ENCODE peak calls at places on chromosomes 16 and 17, in eight cellular contexts. One of them, this sample, is unnamed.

GRCh38 chr16:14007460-14007859 is 63.7 kb upstream of the MRTFB start:
- DNase-seq in PC-9: no peak
- DNase-seq in fibroblast of lung: peak
- DNase-seq in neural progenitor cell: no peak
- DNase-seq in trophoblast cell: no peak
- DNase-seq in GM23248: peak
- DNase-seq in A549: peak
- DNase-seq in SK-N-SH: no peak
- DNase-seq in this sample: no peak

GRCh38 chr17:19703776-19704371 is 12.5 kb downstream of the SLC47A2 start:
- DNase-seq in fibroblast of lung: no peak
- DNase-seq in neural progenitor cell: peak
- DNase-seq in GM23248: no peak
- DNase-seq in A549: no peak
- DNase-seq in SK-N-SH: peak
- DNase-seq in PC-9: no peak
- DNase-seq in trophoblast cell: no peak
- DNase-seq in this sample: no peak

GRCh38 chr16:603221-603620 is 13.4 kb downstream of the RAB40C start:
- DNase-seq in GM23248: no peak
- DNase-seq in trophoblast cell: no peak
- DNase-seq in fibroblast of lung: no peak
- DNase-seq in A549: no peak
- DNase-seq in PC-9: no peak
- DNase-seq in neural progenitor cell: no peak
- DNase-seq in SK-N-SH: no peak
- DNase-seq in this sample: no peak

GRCh38 chr17:751269-752001 is 629 bp downstream of the GEMIN4 start:
- DNase-seq in PC-9: no peak
- DNase-seq in trophoblast cell: no peak
- DNase-seq in SK-N-SH: peak
- DNase-seq in fibroblast of lung: peak
- DNase-seq in A549: peak
- DNase-seq in GM23248: peak
- DNase-seq in neural progenitor cell: peak
- DNase-seq in this sample: peak

GRCh38 chr17:39270923-39271322 is 45.2 kb upstream of the STAC2 start:
- DNase-seq in fibroblast of lung: peak
- DNase-seq in PC-9: no peak
- DNase-seq in trophoblast cell: peak
- DNase-seq in SK-N-SH: no peak
- DNase-seq in neural progenitor cell: no peak
- DNase-seq in A549: peak
- DNase-seq in GM23248: peak
- DNase-seq in this sample: no peak

GRCh38 chr17:78375401-78376079 is 2.9 kb upstream of the PGS1 start:
- DNase-seq in SK-N-SH: no peak
- DNase-seq in neural progenitor cell: no peak
- DNase-seq in PC-9: peak
- DNase-seq in GM23248: peak
- DNase-seq in A549: peak
- DNase-seq in trophoblast cell: peak
- DNase-seq in fibroblast of lung: peak
- DNase-seq in this sample: no peak

GRCh38 chr16:30698816-30699614 is at the start of gene SRCAP:
- DNase-seq in PC-9: peak
- DNase-seq in fibroblast of lung: peak
- DNase-seq in GM23248: peak
- DNase-seq in SK-N-SH: peak
- DNase-seq in trophoblast cell: peak
- DNase-seq in A549: peak
- DNase-seq in neural progenitor cell: peak
- DNase-seq in this sample: peak

GRCh38 chr17:78898947-78899346 is 4.1 kb downstream of the CEP295NL start:
- DNase-seq in SK-N-SH: no peak
- DNase-seq in PC-9: no peak
- DNase-seq in fibroblast of lung: no peak
- DNase-seq in trophoblast cell: no peak
- DNase-seq in GM23248: no peak
- DNase-seq in neural progenitor cell: no peak
- DNase-seq in A549: no peak
- DNase-seq in this sample: no peak

GRCh38 chr17:1643293-1643998 is 2.1 kb downstream of the SCARF1 start:
- DNase-seq in SK-N-SH: peak
- DNase-seq in PC-9: peak
- DNase-seq in A549: peak
- DNase-seq in fibroblast of lung: no peak
- DNase-seq in neural progenitor cell: peak
- DNase-seq in trophoblast cell: peak
- DNase-seq in GM23248: peak
- DNase-seq in this sample: peak

GRCh38 chr17:59669944-59670343 is 37.3 kb downstream of the PTRH2 start:
- DNase-seq in trophoblast cell: no peak
- DNase-seq in GM23248: no peak
- DNase-seq in PC-9: no peak
- DNase-seq in SK-N-SH: no peak
- DNase-seq in neural progenitor cell: no peak
- DNase-seq in fibroblast of lung: no peak
- DNase-seq in A549: no peak
- DNase-seq in this sample: no peak

GRCh38 chr16:88804173-88804551 is 573 bp downstream of the CDT1 start:
- DNase-seq in fibroblast of lung: no peak
- DNase-seq in neural progenitor cell: no peak
- DNase-seq in trophoblast cell: no peak
- DNase-seq in GM23248: no peak
- DNase-seq in A549: no peak
- DNase-seq in SK-N-SH: peak
- DNase-seq in PC-9: no peak
- DNase-seq in this sample: no peak

GRCh38 chr16:49800876-49801275 is 55.0 kb downstream of the ZNF423 start:
- DNase-seq in GM23248: no peak
- DNase-seq in SK-N-SH: no peak
- DNase-seq in trophoblast cell: no peak
- DNase-seq in fibroblast of lung: no peak
- DNase-seq in PC-9: no peak
- DNase-seq in A549: no peak
- DNase-seq in neural progenitor cell: no peak
- DNase-seq in this sample: no peak

GRCh38 chr16:2357331-2357730 is 16.8 kb upstream of the ABCA3 start:
- DNase-seq in trophoblast cell: no peak
- DNase-seq in SK-N-SH: no peak
- DNase-seq in PC-9: no peak
- DNase-seq in neural progenitor cell: no peak
- DNase-seq in GM23248: no peak
- DNase-seq in A549: no peak
- DNase-seq in fibroblast of lung: no peak
- DNase-seq in this sample: no peak

GRCh38 chr17:75950421-75950820 is 9.6 kb upstream of the FBF1 start:
- DNase-seq in GM23248: no peak
- DNase-seq in fibroblast of lung: no peak
- DNase-seq in trophoblast cell: no peak
- DNase-seq in A549: no peak
- DNase-seq in PC-9: no peak
- DNase-seq in SK-N-SH: no peak
- DNase-seq in neural progenitor cell: no peak
- DNase-seq in this sample: no peak

GRCh38 chr17:54172654-54173316 is 350.1 kb downstream of the KIF2B start:
- DNase-seq in trophoblast cell: peak
- DNase-seq in SK-N-SH: no peak
- DNase-seq in A549: peak
- DNase-seq in PC-9: no peak
- DNase-seq in GM23248: peak
- DNase-seq in fibroblast of lung: peak
- DNase-seq in neural progenitor cell: peak
- DNase-seq in this sample: no peak

GRCh38 chr17:33205552-33205951 is 87.5 kb downstream of the ASIC2 start:
- DNase-seq in GM23248: no peak
- DNase-seq in A549: no peak
- DNase-seq in neural progenitor cell: no peak
- DNase-seq in fibroblast of lung: no peak
- DNase-seq in trophoblast cell: no peak
- DNase-seq in PC-9: no peak
- DNase-seq in SK-N-SH: no peak
- DNase-seq in this sample: no peak

GRCh38 chr17:29193146-29193545 is 12.9 kb upstream of the MYO18A start:
- DNase-seq in neural progenitor cell: no peak
- DNase-seq in GM23248: no peak
- DNase-seq in fibroblast of lung: no peak
- DNase-seq in A549: no peak
- DNase-seq in trophoblast cell: no peak
- DNase-seq in SK-N-SH: no peak
- DNase-seq in PC-9: no peak
- DNase-seq in this sample: no peak
- H3K4me2 ChIP-seq in neural progenitor cell: no peak
- H3K4me2 ChIP-seq in GM23248: no peak
- H3K4me2 ChIP-seq in fibroblast of lung: no peak
- H3K4me2 ChIP-seq in A549: no peak
- H3K4me2 ChIP-seq in trophoblast cell: no peak
- H3K4me2 ChIP-seq in SK-N-SH: no peak
- H3K4me2 ChIP-seq in PC-9: no peak
- H3K4me2 ChIP-seq in this sample: no peak

GRCh38 chr16:22189473-22190168 is 16.5 kb upstream of the EEF2K start:
- DNase-seq in PC-9: no peak
- DNase-seq in GM23248: peak
- DNase-seq in SK-N-SH: peak
- DNase-seq in A549: no peak
- DNase-seq in trophoblast cell: peak
- DNase-seq in fibroblast of lung: peak
- DNase-seq in neural progenitor cell: no peak
- DNase-seq in this sample: no peak
- H3K4me2 ChIP-seq in PC-9: peak
- H3K4me2 ChIP-seq in GM23248: peak
- H3K4me2 ChIP-seq in SK-N-SH: peak
- H3K4me2 ChIP-seq in A549: peak
- H3K4me2 ChIP-seq in trophoblast cell: peak
- H3K4me2 ChIP-seq in fibroblast of lung: peak
- H3K4me2 ChIP-seq in neural progenitor cell: peak
- H3K4me2 ChIP-seq in this sample: peak

GRCh38 chr17:44967026-44967906 is 837 bp downstream of the C1QL1 start:
- DNase-seq in GM23248: no peak
- DNase-seq in A549: no peak
- DNase-seq in trophoblast cell: no peak
- DNase-seq in neural progenitor cell: peak
- DNase-seq in PC-9: no peak
- DNase-seq in SK-N-SH: peak
- DNase-seq in fibroblast of lung: no peak
- DNase-seq in this sample: no peak

GRCh38 chr17:44969144-44969780 is 1.2 kb upstream of the C1QL1 start:
- DNase-seq in neural progenitor cell: peak
- DNase-seq in SK-N-SH: peak
- DNase-seq in fibroblast of lung: no peak
- DNase-seq in GM23248: no peak
- DNase-seq in PC-9: no peak
- DNase-seq in trophoblast cell: no peak
- DNase-seq in A549: no peak
- DNase-seq in this sample: no peak

GRCh38 chr17:44970136-44970737 is 2.1 kb upstream of the C1QL1 start:
- DNase-seq in SK-N-SH: peak
- DNase-seq in fibroblast of lung: no peak
- DNase-seq in A549: no peak
- DNase-seq in PC-9: no peak
- DNase-seq in neural progenitor cell: peak
- DNase-seq in GM23248: peak
- DNase-seq in trophoblast cell: no peak
- DNase-seq in this sample: no peak

GRCh38 chr17:44967907-44968224 is 237 bp downstream of the C1QL1 start:
- DNase-seq in GM23248: no peak
- DNase-seq in trophoblast cell: no peak
- DNase-seq in SK-N-SH: no peak
- DNase-seq in PC-9: no peak
- DNase-seq in fibroblast of lung: no peak
- DNase-seq in neural progenitor cell: no peak
- DNase-seq in A549: no peak
- DNase-seq in this sample: no peak

DNA sequence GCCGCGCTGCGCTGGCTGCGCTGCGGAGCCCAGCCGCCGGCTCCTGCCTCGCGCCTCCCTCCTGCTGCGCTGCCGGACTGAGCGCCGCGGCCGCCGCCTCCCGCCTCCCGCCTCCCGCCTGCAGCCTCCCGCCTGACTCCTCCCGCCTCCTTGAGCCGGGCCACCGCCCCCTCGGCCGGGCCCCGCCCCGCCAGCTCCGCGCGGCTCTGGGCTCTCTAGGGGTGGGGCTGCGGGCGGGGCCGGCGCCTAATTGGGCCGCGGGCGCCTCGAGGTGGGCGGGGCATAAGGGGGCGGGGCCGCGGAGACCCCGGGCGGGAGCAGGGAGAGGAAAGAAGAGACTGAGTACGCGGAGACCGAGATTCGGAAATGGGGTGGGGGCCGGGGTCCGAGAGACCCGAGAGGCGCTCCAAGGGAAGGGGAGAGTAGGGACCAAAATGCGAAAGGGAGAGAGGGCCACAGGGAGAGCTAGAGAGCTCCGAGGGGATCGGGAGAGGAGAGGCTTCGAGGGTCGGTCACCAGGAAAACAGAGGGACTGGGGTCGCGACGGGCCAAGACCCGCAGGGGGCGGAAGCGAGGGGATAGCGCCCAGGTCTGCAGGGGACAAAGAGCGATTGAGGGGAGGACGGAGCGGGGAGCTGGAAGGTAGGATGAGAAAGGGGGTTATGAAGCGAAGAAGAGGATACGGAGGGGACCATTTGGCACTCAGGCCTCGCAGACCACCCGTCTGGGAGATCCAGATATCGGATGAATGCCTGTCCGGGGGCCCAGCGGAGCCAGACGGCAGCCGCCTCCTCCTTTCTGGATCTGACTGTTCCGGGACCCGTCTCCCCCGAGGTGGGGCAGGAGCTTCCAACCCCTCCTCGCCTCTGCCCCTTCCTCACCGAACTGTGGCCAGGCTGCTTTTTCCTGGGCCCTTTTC is at the start of gene C1QL1:
- DNase-seq in A549: peak
- DNase-seq in PC-9: peak
- DNase-seq in GM23248: peak
- DNase-seq in trophoblast cell: peak
- DNase-seq in SK-N-SH: peak
- DNase-seq in neural progenitor cell: peak
- DNase-seq in fibroblast of lung: peak
- DNase-seq in this sample: peak
- H3K4me2 ChIP-seq in A549: peak
- H3K4me2 ChIP-seq in PC-9: peak
- H3K4me2 ChIP-seq in GM23248: peak
- H3K4me2 ChIP-seq in trophoblast cell: peak
- H3K4me2 ChIP-seq in SK-N-SH: peak
- H3K4me2 ChIP-seq in neural progenitor cell: peak
- H3K4me2 ChIP-seq in fibroblast of lung: peak
- H3K4me2 ChIP-seq in this sample: peak

DNA sequence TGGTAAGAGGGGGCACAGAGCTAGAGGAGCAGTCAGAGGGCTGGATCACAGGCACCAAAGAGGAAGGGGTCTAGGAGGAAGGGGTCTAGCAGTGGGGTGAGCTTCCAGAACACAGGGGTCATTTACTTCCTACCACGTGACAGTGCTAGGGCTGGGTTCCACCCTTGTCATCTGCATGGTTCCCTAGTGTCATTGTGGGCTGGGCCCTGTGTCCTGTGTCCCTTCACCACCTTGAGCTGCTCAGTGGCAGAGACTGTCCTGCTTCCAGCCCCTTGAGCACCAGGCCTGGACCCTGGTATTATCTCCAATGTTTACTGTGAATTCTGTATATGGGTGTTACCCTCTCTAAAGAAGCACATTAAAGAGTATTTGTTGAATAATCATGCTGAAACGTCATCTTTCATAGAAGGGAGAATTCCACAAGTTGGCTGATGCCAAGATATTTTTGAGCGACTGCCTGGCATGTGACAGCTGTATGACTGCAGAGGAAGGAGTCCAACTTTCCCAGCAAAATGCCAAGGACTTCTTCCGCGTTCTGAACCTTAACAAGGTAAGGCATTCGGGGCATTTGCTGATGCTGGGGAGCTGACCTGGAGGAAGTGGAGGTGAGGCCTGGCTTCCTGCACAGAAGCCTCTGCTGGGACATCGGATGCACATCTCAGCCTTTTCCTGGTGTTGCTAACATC is 5.5 kb downstream of the NARF start:
- DNase-seq in A549: no peak
- DNase-seq in PC-9: no peak
- DNase-seq in neural progenitor cell: no peak
- DNase-seq in fibroblast of lung: no peak
- DNase-seq in GM23248: no peak
- DNase-seq in SK-N-SH: no peak
- DNase-seq in trophoblast cell: no peak
- DNase-seq in this sample: no peak
- H3K4me2 ChIP-seq in A549: no peak
- H3K4me2 ChIP-seq in PC-9: no peak
- H3K4me2 ChIP-seq in neural progenitor cell: no peak
- H3K4me2 ChIP-seq in fibroblast of lung: no peak
- H3K4me2 ChIP-seq in GM23248: no peak
- H3K4me2 ChIP-seq in SK-N-SH: no peak
- H3K4me2 ChIP-seq in trophoblast cell: no peak
- H3K4me2 ChIP-seq in this sample: no peak

This sample was measured in neuronal stem cell.